ENCODE peak calls at places on chromosome 12, in four cellular contexts. C is HL-60, Q is GM23248, P is heart left ventricle. M is an unnamed sample.

GRCh38 chr12:93060666-93061413 is 131.7 kb upstream of the EEA1 start:
- DNase-seq in C (no peak), Q (peak; percentile 44), P (no peak), M (no peak)

GRCh38 chr12:53930591-53931255 is 7.9 kb upstream of the HOXC13 start:
- DNase-seq in C (no peak), Q (no peak), P (no peak), M (no peak)

GRCh38 chr12:96303656-96304055 is 96.6 kb downstream of the CDK17 start:
- DNase-seq in C (no peak), Q (no peak), P (no peak), M (no peak)

GRCh38 chr12:116515674-116516073 is 43.5 kb upstream of the MAP1LC3B2 start:
- DNase-seq in C (no peak), Q (no peak), P (no peak), M (no peak)

GRCh38 chr12:99055294-99055693 is 410.2 kb downstream of the APAF1 start:
- DNase-seq in C (no peak), Q (no peak), P (no peak), M (no peak)

GRCh38 chr12:27008070-27008469 is 6.1 kb downstream of the TM7SF3 start:
- DNase-seq in C (no peak), Q (no peak), P (no peak), M (no peak)

GRCh38 chr12:103626498-103626897 is 39.4 kb downstream of the STAB2 start:
- DNase-seq in C (no peak), Q (peak; percentile 88), P (peak; percentile 63), M (peak; percentile 11)

GRCh38 chr12:62744551-62744950 is 190.4 kb downstream of the PPM1H start:
- DNase-seq in C (peak; percentile 63), Q (no peak), P (peak; percentile 68), M (peak; percentile 39)

GRCh38 chr12:53172352-53172751 is 8.2 kb upstream of the ZNF740 start:
- DNase-seq in C (no peak), Q (peak; percentile 91), P (no peak), M (no peak)

GRCh38 chr12:103077108-103077773 is 119.8 kb downstream of the ASCL1 start:
- DNase-seq in C (no peak), Q (no peak), P (no peak), M (no peak)

DNA sequence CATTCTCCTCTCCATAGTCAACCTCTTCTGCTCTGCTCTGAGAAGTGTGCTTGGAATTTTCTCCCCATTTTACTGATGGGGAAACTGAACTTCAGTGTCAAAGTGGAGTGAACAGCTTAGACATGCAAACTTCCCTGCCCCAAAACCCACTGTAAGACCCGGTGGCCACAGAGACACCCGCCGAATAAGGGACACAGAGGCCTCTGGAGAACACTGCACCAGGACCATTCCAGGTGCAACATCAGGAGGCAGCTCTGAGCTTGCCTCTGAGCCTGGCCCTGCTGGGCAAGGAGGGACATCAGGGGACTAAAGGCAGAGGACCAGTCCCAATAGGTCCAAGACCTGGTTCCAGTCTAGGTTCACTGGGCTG is 1.7 kb downstream of the HDAC7 start:
- DNase-seq in C (no peak), Q (no peak), P (no peak), M (no peak)
- H3K4me3 ChIP-seq in C (no peak overlapping the region), Q (peak overlapping the region; percentile 82), P (peak overlapping the region; percentile 92), M (peak overlapping the region; percentile 79)

GRCh38 chr12:39646963-39647362 is 27.4 kb upstream of the ABCD2 start:
- DNase-seq in C (no peak), Q (no peak), P (no peak), M (no peak)

GRCh38 chr12:39643052-39643451 is 23.4 kb upstream of the ABCD2 start:
- DNase-seq in C (no peak), Q (no peak), P (no peak), M (no peak)

GRCh38 chr12:39647383-39647782 is 27.8 kb upstream of the ABCD2 start:
- DNase-seq in C (no peak), Q (no peak), P (no peak), M (no peak)
- H3K4me3 ChIP-seq in C (no peak overlapping the region), Q (no peak overlapping the region), P (no peak overlapping the region), M (no peak overlapping the region)

GRCh38 chr12:109833307-109834189 is at the start of gene TRPV4:
- DNase-seq in C (no peak), Q (peak; percentile 67), P (peak; percentile 69), M (no peak)
- H3K4me3 ChIP-seq in C (no peak within 1 kb of the TSS), Q (peak within 1 kb of the TSS; percentile 73), P (peak within 1 kb of the TSS; percentile 25), M (peak within 1 kb of the TSS; percentile 58)

DNA sequence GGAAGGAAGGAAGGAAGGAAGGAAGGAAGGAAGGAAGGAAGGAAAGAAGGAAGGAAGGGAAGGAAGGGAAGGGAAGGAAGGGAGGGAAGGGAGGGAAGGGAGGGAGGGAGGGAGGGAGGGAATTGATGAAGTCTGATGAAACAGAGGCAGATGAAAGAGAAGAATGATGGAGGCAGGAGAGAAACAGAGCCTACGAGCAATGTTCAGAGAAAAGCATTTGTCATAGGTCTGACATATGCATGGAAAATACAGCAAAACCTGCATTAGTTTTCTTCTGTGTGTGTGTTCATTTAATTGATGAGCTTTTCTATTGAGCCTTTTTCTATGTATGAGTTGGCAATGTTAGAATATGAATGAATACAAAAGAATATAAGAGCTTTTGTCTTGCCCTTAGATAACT is 343.4 kb downstream of the GXYLT1 start:
- DNase-seq in C (no peak), Q (no peak), P (no peak), M (no peak)
- H3K4me3 ChIP-seq in C (no peak overlapping the region), Q (no peak overlapping the region), P (no peak overlapping the region), M (no peak overlapping the region)

GRCh38 chr12:113058553-113058952 is 2.0 kb downstream of the DTX1 start:
- DNase-seq in C (no peak), Q (no peak), P (no peak), M (no peak)
- H3K4me3 ChIP-seq in C (no peak overlapping the region), Q (no peak overlapping the region), P (no peak overlapping the region), M (no peak overlapping the region)

GRCh38 chr12:124805876-124806668 is 57.6 kb downstream of the SCARB1 start:
- DNase-seq in C (no peak), Q (no peak), P (no peak), M (no peak)

GRCh38 chr12:124800506-124800905 is 63.2 kb downstream of the SCARB1 start:
- DNase-seq in C (no peak), Q (no peak), P (no peak), M (no peak)

GRCh38 chr12:124802361-124802760 is 61.3 kb downstream of the SCARB1 start:
- DNase-seq in C (no peak), Q (no peak), P (no peak), M (no peak)

GRCh38 chr12:124805050-124805449 is 58.6 kb downstream of the SCARB1 start:
- DNase-seq in C (no peak), Q (no peak), P (no peak), M (no peak)

DNA sequence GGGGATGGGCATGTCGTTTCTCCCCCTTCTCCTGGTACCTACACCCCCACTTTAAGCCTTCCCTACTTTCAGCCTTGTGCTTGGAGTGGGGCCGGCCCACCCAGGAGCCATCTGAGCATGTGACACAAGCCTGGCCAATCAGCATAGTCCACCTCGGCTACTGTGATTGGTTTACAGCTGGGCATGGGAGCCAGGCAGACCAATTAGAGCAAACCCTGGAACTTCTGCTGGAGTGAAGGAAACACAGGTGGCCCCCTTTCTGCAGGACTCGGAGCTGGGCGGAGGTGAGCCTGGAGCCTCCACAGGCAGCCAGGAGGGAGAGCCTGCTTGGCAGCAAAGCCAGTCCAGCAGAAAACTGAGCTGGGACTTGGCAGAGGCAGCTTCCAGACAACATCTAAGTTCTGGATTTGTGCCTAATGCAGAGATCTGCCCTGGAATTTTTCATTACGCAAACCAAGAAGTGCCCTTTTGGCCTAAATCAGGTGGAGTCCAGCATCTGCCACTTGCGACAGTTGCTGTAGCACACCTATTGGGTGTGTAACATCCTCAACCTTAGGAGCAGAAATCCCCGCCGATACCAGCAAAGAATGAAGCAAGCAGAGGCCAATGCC is 59.5 kb downstream of the SCARB1 start:
- DNase-seq in C (no peak), Q (peak; percentile 13), P (no peak), M (no peak)
- H3K4me3 ChIP-seq in C (no peak overlapping the region), Q (no peak overlapping the region), P (no peak overlapping the region), M (no peak overlapping the region)